ENCODE peak calls at places on chromosome 20, in six cellular contexts. One of them, this sample, is unnamed.

GRCh38 chr20:34925981-34926380 is 29.6 kb downstream of the GSS start:
- DNase-seq in A549: no peak
- DNase-seq in IMR-90: no peak
- DNase-seq in AG09309: no peak
- DNase-seq in BJ: no peak
- DNase-seq in natural killer cell: no peak
- DNase-seq in this sample: no peak

GRCh38 chr20:55561259-55561658 is 444.1 kb downstream of the CBLN4 start:
- DNase-seq in A549: no peak
- DNase-seq in IMR-90: no peak
- DNase-seq in natural killer cell: no peak
- DNase-seq in BJ: no peak
- DNase-seq in AG09309: no peak
- DNase-seq in this sample: no peak

GRCh38 chr20:1286267-1287036 is 20.4 kb downstream of the SNPH start:
- DNase-seq in AG09309: no peak
- DNase-seq in A549: no peak
- DNase-seq in BJ: no peak
- DNase-seq in IMR-90: no peak
- DNase-seq in natural killer cell: no peak
- DNase-seq in this sample: no peak

GRCh38 chr20:59017493-59018231 is 1.6 kb upstream of the TUBB1 start:
- DNase-seq in BJ: no peak
- DNase-seq in IMR-90: no peak
- DNase-seq in A549: no peak
- DNase-seq in AG09309: no peak
- DNase-seq in natural killer cell: no peak
- DNase-seq in this sample: no peak

GRCh38 chr20:20331796-20332195 is 36.1 kb upstream of the INSM1 start:
- DNase-seq in natural killer cell: no peak
- DNase-seq in IMR-90: no peak
- DNase-seq in A549: no peak
- DNase-seq in AG09309: no peak
- DNase-seq in BJ: no peak
- DNase-seq in this sample: no peak

GRCh38 chr20:19935842-19936241 is 81.3 kb upstream of the NAA20 start:
- DNase-seq in natural killer cell: no peak
- DNase-seq in AG09309: no peak
- DNase-seq in BJ: no peak
- DNase-seq in IMR-90: no peak
- DNase-seq in A549: no peak
- DNase-seq in this sample: no peak

GRCh38 chr20:40970218-40970617 is 58.4 kb upstream of the TOP1 start:
- DNase-seq in IMR-90: no peak
- DNase-seq in A549: no peak
- DNase-seq in AG09309: no peak
- DNase-seq in BJ: no peak
- DNase-seq in natural killer cell: no peak
- DNase-seq in this sample: no peak

GRCh38 chr20:57498425-57499400 is 26.2 kb downstream of the CTCFL start:
- DNase-seq in AG09309: no peak
- DNase-seq in BJ: no peak
- DNase-seq in A549: no peak
- DNase-seq in natural killer cell: no peak
- DNase-seq in IMR-90: peak
- DNase-seq in this sample: no peak

GRCh38 chr20:57393321-57394086 is 2.3 kb downstream of the RBM38 start:
- DNase-seq in natural killer cell: no peak
- DNase-seq in IMR-90: no peak
- DNase-seq in BJ: no peak
- DNase-seq in A549: no peak
- DNase-seq in AG09309: no peak
- DNase-seq in this sample: no peak

GRCh38 chr20:44464514-44464913 is 11.2 kb upstream of the TTPAL start:
- DNase-seq in natural killer cell: no peak
- DNase-seq in BJ: no peak
- DNase-seq in AG09309: no peak
- DNase-seq in IMR-90: no peak
- DNase-seq in A549: no peak
- DNase-seq in this sample: no peak

GRCh38 chr20:62051901-62052255 is 13.8 kb downstream of the TAF4 start:
- DNase-seq in AG09309: no peak
- DNase-seq in BJ: no peak
- DNase-seq in IMR-90: no peak
- DNase-seq in A549: no peak
- DNase-seq in natural killer cell: no peak
- DNase-seq in this sample: no peak

GRCh38 chr20:62051166-62051900 is 14.3 kb downstream of the TAF4 start:
- DNase-seq in A549: no peak
- DNase-seq in natural killer cell: no peak
- DNase-seq in AG09309: no peak
- DNase-seq in IMR-90: no peak
- DNase-seq in BJ: no peak
- DNase-seq in this sample: no peak

GRCh38 chr20:62048821-62049291 is 16.8 kb downstream of the TAF4 start:
- DNase-seq in BJ: no peak
- DNase-seq in natural killer cell: no peak
- DNase-seq in AG09309: no peak
- DNase-seq in IMR-90: no peak
- DNase-seq in A549: no peak
- DNase-seq in this sample: no peak

GRCh38 chr20:62049342-62050165 is 16.1 kb downstream of the TAF4 start:
- DNase-seq in BJ: no peak
- DNase-seq in natural killer cell: no peak
- DNase-seq in A549: no peak
- DNase-seq in IMR-90: no peak
- DNase-seq in AG09309: no peak
- DNase-seq in this sample: no peak

GRCh38 chr20:62050166-62051120 is 15.2 kb downstream of the TAF4 start:
- DNase-seq in BJ: no peak
- DNase-seq in natural killer cell: no peak
- DNase-seq in A549: no peak
- DNase-seq in IMR-90: no peak
- DNase-seq in AG09309: no peak
- DNase-seq in this sample: no peak
- TF ChIP-seq CTCF in BJ: no peak
- TF ChIP-seq CTCF in natural killer cell: no peak
- TF ChIP-seq CTCF in A549: no peak
- TF ChIP-seq CTCF in IMR-90: no peak
- TF ChIP-seq CTCF in AG09309: no peak
- TF ChIP-seq CTCF in this sample: no peak

DNA sequence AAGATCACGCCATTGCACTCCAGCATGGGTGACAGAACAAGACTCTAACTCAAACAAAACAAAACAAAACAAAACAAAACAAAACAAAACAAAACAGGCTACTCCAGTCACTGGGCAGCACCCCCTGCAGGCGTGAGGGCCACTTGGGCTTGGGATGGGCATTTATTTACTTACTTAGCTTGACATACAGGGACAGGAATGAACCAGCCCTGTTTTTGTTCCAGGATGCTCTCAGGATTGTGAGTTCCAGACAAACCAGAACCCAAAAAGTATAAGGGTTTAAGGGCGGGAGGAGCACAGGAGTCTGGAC is 4.0 kb upstream of the PTPN1 start:
- DNase-seq in A549: no peak
- DNase-seq in BJ: no peak
- DNase-seq in IMR-90: no peak
- DNase-seq in natural killer cell: no peak
- DNase-seq in AG09309: no peak
- DNase-seq in this sample: no peak
- TF ChIP-seq CTCF in A549: no peak
- TF ChIP-seq CTCF in BJ: no peak
- TF ChIP-seq CTCF in IMR-90: no peak
- TF ChIP-seq CTCF in natural killer cell: no peak
- TF ChIP-seq CTCF in AG09309: no peak
- TF ChIP-seq CTCF in this sample: peak

GRCh38 chr20:23344336-23344735 is 6.3 kb upstream of the NXT1 start:
- DNase-seq in IMR-90: no peak
- DNase-seq in AG09309: no peak
- DNase-seq in BJ: no peak
- DNase-seq in natural killer cell: no peak
- DNase-seq in A549: no peak
- DNase-seq in this sample: no peak

GRCh38 chr20:23343590-23343989 is 7.0 kb upstream of the NXT1 start:
- DNase-seq in IMR-90: no peak
- DNase-seq in natural killer cell: no peak
- DNase-seq in BJ: no peak
- DNase-seq in A549: no peak
- DNase-seq in AG09309: no peak
- DNase-seq in this sample: no peak

GRCh38 chr20:23339986-23340385 is 10.6 kb upstream of the NXT1 start:
- DNase-seq in BJ: no peak
- DNase-seq in natural killer cell: no peak
- DNase-seq in IMR-90: no peak
- DNase-seq in AG09309: no peak
- DNase-seq in A549: no peak
- DNase-seq in this sample: no peak

GRCh38 chr20:23341073-23341472 is 9.5 kb upstream of the NXT1 start:
- DNase-seq in BJ: no peak
- DNase-seq in A549: no peak
- DNase-seq in AG09309: no peak
- DNase-seq in natural killer cell: no peak
- DNase-seq in IMR-90: no peak
- DNase-seq in this sample: no peak

DNA sequence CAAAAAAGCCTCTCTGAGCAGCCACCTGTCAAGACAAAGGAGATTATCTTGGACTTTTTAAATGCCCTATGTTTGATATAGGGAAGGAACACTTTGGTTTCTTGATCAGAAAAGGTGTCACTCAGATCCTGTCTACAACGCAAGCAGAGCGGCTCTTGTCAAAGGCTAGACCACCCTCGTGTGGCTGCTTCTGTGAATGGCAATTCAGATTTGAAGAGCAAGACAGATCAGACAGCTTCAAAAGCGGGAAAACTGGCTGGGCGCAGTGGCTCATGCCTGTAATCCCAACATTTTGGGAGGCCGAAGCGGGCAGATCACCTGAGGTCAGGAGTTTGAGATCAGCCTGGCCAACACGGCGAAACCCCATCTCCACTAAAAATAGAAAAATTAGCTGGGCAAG is 10.1 kb upstream of the NXT1 start:
- DNase-seq in natural killer cell: no peak
- DNase-seq in IMR-90: peak
- DNase-seq in A549: peak
- DNase-seq in AG09309: peak
- DNase-seq in BJ: no peak
- DNase-seq in this sample: peak
- TF ChIP-seq CTCF in natural killer cell: peak
- TF ChIP-seq CTCF in IMR-90: peak
- TF ChIP-seq CTCF in A549: peak
- TF ChIP-seq CTCF in AG09309: peak
- TF ChIP-seq CTCF in BJ: peak
- TF ChIP-seq CTCF in this sample: peak

GRCh38 chr20:18718129-18718528 is 95.5 kb upstream of the SCP2D1 start:
- DNase-seq in IMR-90: no peak
- DNase-seq in BJ: no peak
- DNase-seq in AG09309: no peak
- DNase-seq in natural killer cell: no peak
- DNase-seq in A549: no peak
- DNase-seq in this sample: no peak
- TF ChIP-seq CTCF in IMR-90: no peak
- TF ChIP-seq CTCF in BJ: no peak
- TF ChIP-seq CTCF in AG09309: no peak
- TF ChIP-seq CTCF in natural killer cell: no peak
- TF ChIP-seq CTCF in A549: no peak
- TF ChIP-seq CTCF in this sample: no peak

DNA sequence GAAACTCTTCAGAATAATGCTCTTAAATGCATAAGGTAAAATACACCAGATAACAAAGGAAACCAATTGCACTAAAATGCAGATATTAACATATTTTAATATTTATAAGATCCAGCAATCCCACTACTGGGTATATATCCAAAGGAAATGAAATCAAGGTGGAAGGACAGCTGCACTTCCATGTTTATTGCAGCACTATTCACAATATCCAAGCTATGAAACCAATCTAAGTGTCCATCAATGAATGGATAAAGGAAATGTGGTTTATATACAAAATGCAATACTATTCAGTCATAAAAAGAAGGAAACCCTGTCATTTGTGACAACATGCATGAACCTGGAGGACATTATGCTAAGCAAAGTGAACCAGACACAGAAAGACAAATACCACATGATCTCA is 37.7 kb upstream of the RNF24 start:
- DNase-seq in IMR-90: no peak
- DNase-seq in BJ: no peak
- DNase-seq in A549: no peak
- DNase-seq in AG09309: no peak
- DNase-seq in natural killer cell: no peak
- DNase-seq in this sample: no peak
- TF ChIP-seq CTCF in IMR-90: no peak
- TF ChIP-seq CTCF in BJ: no peak
- TF ChIP-seq CTCF in A549: no peak
- TF ChIP-seq CTCF in AG09309: no peak
- TF ChIP-seq CTCF in natural killer cell: no peak
- TF ChIP-seq CTCF in this sample: no peak